ENCODE peak calls at places on chromosomes 1 and 21, in nine cellular contexts. One of them, this sample, is unnamed.

GRCh38 chr1:13573586-13573985 is 10.0 kb upstream of the PDPN start:
- DNase-seq in SK-N-MC: no peak
- DNase-seq in vagina: no peak
- DNase-seq in stomach: no peak
- DNase-seq in GM12892: no peak
- DNase-seq in Panc1: no peak
- DNase-seq in HCT116: no peak
- DNase-seq in transverse colon: no peak
- DNase-seq in suprapubic skin: no peak
- DNase-seq in this sample: no peak

GRCh38 chr1:101235696-101236545 is 898 bp upstream of the S1PR1 start:
- DNase-seq in transverse colon: no peak
- DNase-seq in GM12892: peak; percentile 27
- DNase-seq in SK-N-MC: no peak
- DNase-seq in HCT116: no peak
- DNase-seq in suprapubic skin: peak; percentile 69
- DNase-seq in Panc1: no peak
- DNase-seq in vagina: no peak
- DNase-seq in stomach: peak; percentile 35
- DNase-seq in this sample: peak; percentile 49

GRCh38 chr1:201348211-201348566 is 29.3 kb downstream of the TNNT2 start:
- DNase-seq in HCT116: peak; percentile 53
- DNase-seq in vagina: no peak
- DNase-seq in transverse colon: peak; percentile 33
- DNase-seq in SK-N-MC: no peak
- DNase-seq in Panc1: no peak
- DNase-seq in GM12892: peak; percentile 50
- DNase-seq in suprapubic skin: peak; percentile 59
- DNase-seq in stomach: peak; percentile 50
- DNase-seq in this sample: no peak

GRCh38 chr21:30372139-30372770 is at the start of gene KRTAP13-2:
- DNase-seq in vagina: no peak
- DNase-seq in GM12892: no peak
- DNase-seq in HCT116: no peak
- DNase-seq in stomach: no peak
- DNase-seq in suprapubic skin: no peak
- DNase-seq in Panc1: no peak
- DNase-seq in transverse colon: no peak
- DNase-seq in SK-N-MC: no peak
- DNase-seq in this sample: no peak

GRCh38 chr1:38915352-38915948 is 26.2 kb downstream of the RHBDL2 start:
- DNase-seq in Panc1: no peak
- DNase-seq in stomach: no peak
- DNase-seq in vagina: no peak
- DNase-seq in GM12892: no peak
- DNase-seq in SK-N-MC: no peak
- DNase-seq in suprapubic skin: no peak
- DNase-seq in transverse colon: no peak
- DNase-seq in HCT116: no peak
- DNase-seq in this sample: no peak

GRCh38 chr1:224507771-224508523 is 73.3 kb upstream of the WDR26 start:
- DNase-seq in suprapubic skin: no peak
- DNase-seq in Panc1: no peak
- DNase-seq in vagina: no peak
- DNase-seq in GM12892: no peak
- DNase-seq in HCT116: no peak
- DNase-seq in stomach: no peak
- DNase-seq in SK-N-MC: no peak
- DNase-seq in transverse colon: no peak
- DNase-seq in this sample: no peak

GRCh38 chr1:242147096-242147976 is 148.4 kb upstream of the MAP1LC3C start:
- DNase-seq in stomach: no peak
- DNase-seq in vagina: no peak
- DNase-seq in SK-N-MC: peak; percentile 62
- DNase-seq in transverse colon: no peak
- DNase-seq in GM12892: no peak
- DNase-seq in suprapubic skin: no peak
- DNase-seq in HCT116: no peak
- DNase-seq in Panc1: peak; percentile 33
- DNase-seq in this sample: no peak

GRCh38 chr1:183674339-183674738 is 21.2 kb upstream of the APOBEC4 start:
- DNase-seq in stomach: no peak
- DNase-seq in HCT116: no peak
- DNase-seq in GM12892: no peak
- DNase-seq in vagina: no peak
- DNase-seq in SK-N-MC: no peak
- DNase-seq in transverse colon: no peak
- DNase-seq in Panc1: no peak
- DNase-seq in suprapubic skin: no peak
- DNase-seq in this sample: no peak

GRCh38 chr1:40901886-40902633 is 39.9 kb upstream of the CITED4 start:
- DNase-seq in HCT116: peak; percentile 28
- DNase-seq in GM12892: no peak
- DNase-seq in Panc1: no peak
- DNase-seq in suprapubic skin: no peak
- DNase-seq in vagina: no peak
- DNase-seq in stomach: no peak
- DNase-seq in SK-N-MC: no peak
- DNase-seq in transverse colon: no peak
- DNase-seq in this sample: no peak

GRCh38 chr1:92544756-92545165 is 58.0 kb upstream of the GFI1 start:
- DNase-seq in stomach: no peak
- DNase-seq in SK-N-MC: no peak
- DNase-seq in Panc1: no peak
- DNase-seq in transverse colon: no peak
- DNase-seq in GM12892: no peak
- DNase-seq in suprapubic skin: no peak
- DNase-seq in vagina: no peak
- DNase-seq in HCT116: no peak
- DNase-seq in this sample: no peak

GRCh38 chr1:8880068-8880676 is 1.7 kb upstream of the ENO1 start:
- DNase-seq in vagina: no peak
- DNase-seq in transverse colon: peak; percentile 48
- DNase-seq in Panc1: peak; percentile 75
- DNase-seq in HCT116: no peak
- DNase-seq in SK-N-MC: peak; percentile 66
- DNase-seq in GM12892: no peak
- DNase-seq in stomach: peak; percentile 61
- DNase-seq in suprapubic skin: no peak
- DNase-seq in this sample: no peak

GRCh38 chr1:208089971-208090755 is 154.0 kb downstream of the PLXNA2 start:
- DNase-seq in HCT116: no peak
- DNase-seq in vagina: no peak
- DNase-seq in transverse colon: no peak
- DNase-seq in Panc1: no peak
- DNase-seq in stomach: no peak
- DNase-seq in GM12892: no peak
- DNase-seq in SK-N-MC: no peak
- DNase-seq in suprapubic skin: no peak
- DNase-seq in this sample: no peak

GRCh38 chr1:94754570-94754969 is 65.6 kb upstream of the SLC44A3 start:
- DNase-seq in transverse colon: no peak
- DNase-seq in HCT116: no peak
- DNase-seq in Panc1: no peak
- DNase-seq in SK-N-MC: no peak
- DNase-seq in suprapubic skin: no peak
- DNase-seq in vagina: no peak
- DNase-seq in stomach: no peak
- DNase-seq in GM12892: no peak
- DNase-seq in this sample: no peak

GRCh38 chr1:94759188-94759587 is 61.0 kb upstream of the SLC44A3 start:
- DNase-seq in stomach: no peak
- DNase-seq in Panc1: no peak
- DNase-seq in vagina: no peak
- DNase-seq in GM12892: no peak
- DNase-seq in suprapubic skin: no peak
- DNase-seq in SK-N-MC: no peak
- DNase-seq in transverse colon: no peak
- DNase-seq in HCT116: no peak
- DNase-seq in this sample: no peak

GRCh38 chr1:94754101-94754500 is 66.1 kb upstream of the SLC44A3 start:
- DNase-seq in stomach: no peak
- DNase-seq in transverse colon: no peak
- DNase-seq in HCT116: no peak
- DNase-seq in SK-N-MC: no peak
- DNase-seq in Panc1: no peak
- DNase-seq in suprapubic skin: no peak
- DNase-seq in GM12892: no peak
- DNase-seq in vagina: no peak
- DNase-seq in this sample: no peak

GRCh38 chr1:94755675-94756074 is 64.5 kb upstream of the SLC44A3 start:
- DNase-seq in transverse colon: no peak
- DNase-seq in SK-N-MC: peak; percentile 95
- DNase-seq in suprapubic skin: no peak
- DNase-seq in HCT116: no peak
- DNase-seq in GM12892: no peak
- DNase-seq in vagina: no peak
- DNase-seq in stomach: no peak
- DNase-seq in Panc1: no peak
- DNase-seq in this sample: no peak

DNA sequence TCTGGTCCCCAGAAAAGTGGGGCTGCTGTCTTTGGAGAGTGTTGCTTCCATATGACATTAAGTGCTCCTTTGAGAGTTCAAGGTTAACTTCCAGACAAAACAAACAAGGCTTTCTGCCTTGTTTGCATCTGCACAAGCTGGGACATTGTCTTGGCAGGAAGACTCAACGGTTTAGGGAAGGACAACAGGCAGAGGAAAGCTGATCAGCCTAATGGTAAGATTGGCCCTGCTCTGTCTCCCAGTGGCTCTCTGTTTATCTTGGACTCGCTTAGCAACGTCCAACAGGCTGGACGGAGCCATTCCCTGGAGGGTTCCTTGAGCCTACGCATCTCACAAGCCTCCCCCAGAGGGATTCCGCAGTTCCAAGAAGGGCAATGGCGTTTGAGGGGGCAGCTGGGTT is 62.2 kb upstream of the SLC44A3 start:
- DNase-seq in HCT116: no peak
- DNase-seq in GM12892: no peak
- DNase-seq in vagina: no peak
- DNase-seq in SK-N-MC: no peak
- DNase-seq in transverse colon: no peak
- DNase-seq in Panc1: no peak
- DNase-seq in stomach: no peak
- DNase-seq in suprapubic skin: no peak
- DNase-seq in this sample: no peak
- TF ChIP-seq POLR2AphosphoS5 in HCT116: no peak
- TF ChIP-seq POLR2AphosphoS5 in GM12892: no peak
- TF ChIP-seq POLR2AphosphoS5 in vagina: no peak
- TF ChIP-seq POLR2AphosphoS5 in SK-N-MC: no peak
- TF ChIP-seq POLR2AphosphoS5 in transverse colon: no peak
- TF ChIP-seq POLR2AphosphoS5 in Panc1: no peak
- TF ChIP-seq POLR2AphosphoS5 in stomach: no peak
- TF ChIP-seq POLR2AphosphoS5 in suprapubic skin: no peak
- TF ChIP-seq POLR2AphosphoS5 in this sample: no peak

GRCh38 chr21:42880352-42880751 is 1.0 kb upstream of the WDR4 start:
- DNase-seq in stomach: no peak
- DNase-seq in GM12892: no peak
- DNase-seq in HCT116: no peak
- DNase-seq in vagina: no peak
- DNase-seq in transverse colon: no peak
- DNase-seq in suprapubic skin: no peak
- DNase-seq in Panc1: no peak
- DNase-seq in SK-N-MC: no peak
- DNase-seq in this sample: no peak

GRCh38 chr21:42883921-42884320 is 4.6 kb upstream of the WDR4 start:
- DNase-seq in stomach: no peak
- DNase-seq in SK-N-MC: no peak
- DNase-seq in transverse colon: no peak
- DNase-seq in Panc1: no peak
- DNase-seq in vagina: no peak
- DNase-seq in suprapubic skin: no peak
- DNase-seq in HCT116: no peak
- DNase-seq in GM12892: no peak
- DNase-seq in this sample: no peak

GRCh38 chr21:42878678-42878992 is 704 bp downstream of the WDR4 start:
- DNase-seq in suprapubic skin: no peak
- DNase-seq in stomach: no peak
- DNase-seq in transverse colon: no peak
- DNase-seq in Panc1: peak; percentile 22
- DNase-seq in GM12892: no peak
- DNase-seq in SK-N-MC: no peak
- DNase-seq in HCT116: no peak
- DNase-seq in vagina: no peak
- DNase-seq in this sample: no peak

DNA sequence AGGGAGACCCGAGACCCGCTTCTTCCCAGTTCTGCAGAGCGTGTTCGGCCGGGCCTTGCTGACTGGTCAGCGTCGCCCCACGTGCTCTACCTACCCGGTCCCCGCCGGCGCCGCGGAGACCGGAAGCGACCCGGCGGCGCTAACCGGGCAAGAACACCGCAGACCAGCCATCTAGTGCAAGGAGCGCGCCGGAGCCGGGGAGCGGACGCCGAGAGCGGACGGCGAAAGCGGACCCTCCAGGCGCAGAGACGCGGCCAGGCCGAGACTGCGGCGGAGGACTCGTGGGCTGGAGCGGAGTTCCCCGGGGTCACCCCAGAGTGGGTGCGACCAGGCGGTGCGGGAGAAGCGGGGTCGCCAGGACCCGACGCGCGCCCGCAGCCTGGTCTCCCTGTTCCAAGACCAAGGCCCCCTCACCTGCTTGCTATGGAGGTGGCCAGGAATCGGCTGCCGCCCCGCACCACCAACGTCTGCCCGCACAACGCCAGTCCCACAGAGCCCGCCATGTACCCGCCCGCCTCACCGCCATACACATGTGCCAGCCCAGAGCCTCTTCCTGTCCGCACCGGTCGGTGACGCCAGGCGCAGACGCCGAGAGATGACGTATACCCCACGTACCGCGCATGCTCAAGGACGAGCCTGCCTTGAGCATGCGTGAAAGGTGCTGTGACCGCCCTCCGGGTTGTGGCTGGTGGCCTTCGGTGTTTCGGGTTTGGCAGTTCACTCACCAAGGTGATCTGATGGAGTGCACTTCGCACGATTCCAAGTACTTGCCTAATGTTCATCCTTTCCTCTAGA is at the start of gene WDR4:
- DNase-seq in HCT116: peak; percentile 93
- DNase-seq in transverse colon: peak; percentile 99
- DNase-seq in vagina: peak; percentile 99
- DNase-seq in suprapubic skin: peak; percentile 98
- DNase-seq in stomach: peak; percentile 98
- DNase-seq in SK-N-MC: peak; percentile 81
- DNase-seq in Panc1: peak; percentile 83
- DNase-seq in GM12892: peak; percentile 98
- DNase-seq in this sample: peak; percentile 97
- TF ChIP-seq POLR2AphosphoS5 in HCT116: peak; percentile 93
- TF ChIP-seq POLR2AphosphoS5 in transverse colon: peak; percentile 93
- TF ChIP-seq POLR2AphosphoS5 in vagina: peak; percentile 90
- TF ChIP-seq POLR2AphosphoS5 in suprapubic skin: peak; percentile 4
- TF ChIP-seq POLR2AphosphoS5 in stomach: peak; percentile 94
- TF ChIP-seq POLR2AphosphoS5 in SK-N-MC: peak; percentile 96
- TF ChIP-seq POLR2AphosphoS5 in Panc1: peak; percentile 98
- TF ChIP-seq POLR2AphosphoS5 in GM12892: peak; percentile 99
- TF ChIP-seq POLR2AphosphoS5 in this sample: peak; percentile 98

GRCh38 chr1:62358974-62359373 is 39.7 kb upstream of the KANK4 start:
- DNase-seq in vagina: no peak
- DNase-seq in transverse colon: no peak
- DNase-seq in Panc1: no peak
- DNase-seq in suprapubic skin: no peak
- DNase-seq in stomach: no peak
- DNase-seq in SK-N-MC: no peak
- DNase-seq in HCT116: no peak
- DNase-seq in GM12892: no peak
- DNase-seq in this sample: no peak
- TF ChIP-seq POLR2AphosphoS5 in vagina: no peak
- TF ChIP-seq POLR2AphosphoS5 in transverse colon: no peak
- TF ChIP-seq POLR2AphosphoS5 in Panc1: no peak
- TF ChIP-seq POLR2AphosphoS5 in suprapubic skin: no peak
- TF ChIP-seq POLR2AphosphoS5 in stomach: no peak
- TF ChIP-seq POLR2AphosphoS5 in SK-N-MC: no peak
- TF ChIP-seq POLR2AphosphoS5 in HCT116: no peak
- TF ChIP-seq POLR2AphosphoS5 in GM12892: no peak
- TF ChIP-seq POLR2AphosphoS5 in this sample: no peak

GRCh38 chr21:33552093-33552998 is 9.5 kb downstream of the SON start:
- DNase-seq in GM12892: no peak
- DNase-seq in vagina: no peak
- DNase-seq in transverse colon: no peak
- DNase-seq in stomach: no peak
- DNase-seq in Panc1: no peak
- DNase-seq in HCT116: no peak
- DNase-seq in suprapubic skin: no peak
- DNase-seq in SK-N-MC: no peak
- DNase-seq in this sample: no peak
- TF ChIP-seq POLR2AphosphoS5 in GM12892: peak; percentile 72
- TF ChIP-seq POLR2AphosphoS5 in vagina: no peak
- TF ChIP-seq POLR2AphosphoS5 in transverse colon: peak; percentile 17
- TF ChIP-seq POLR2AphosphoS5 in stomach: no peak
- TF ChIP-seq POLR2AphosphoS5 in Panc1: no peak
- TF ChIP-seq POLR2AphosphoS5 in HCT116: peak; percentile 2
- TF ChIP-seq POLR2AphosphoS5 in suprapubic skin: no peak
- TF ChIP-seq POLR2AphosphoS5 in SK-N-MC: no peak
- TF ChIP-seq POLR2AphosphoS5 in this sample: no peak